ENCODE peak calls at places on chromosomes 7 and 10, in seven cellular contexts. X is K562, A is GM12878, Z is HepG2, M is HCT116, N is SK-N-SH, W is H1. O is an unnamed sample.

GRCh38 chr7:16260236-16260728 is 161.1 kb downstream of the CRPPA start:
- DNase-seq in X (peak), A (no peak), Z (no peak), M (no peak), N (no peak), W (no peak), O (no peak)

GRCh38 chr10:124642076-124642710 is 102.0 kb downstream of the FAM53B start:
- DNase-seq in X (no peak), A (no peak), Z (no peak), M (no peak), N (no peak), W (no peak), O (no peak)

GRCh38 chr10:15473401-15473777 is 102.3 kb upstream of the FAM171A1 start:
- DNase-seq in X (no peak), A (no peak), Z (no peak), M (no peak), N (no peak), W (no peak), O (no peak)

GRCh38 chr7:139505563-139505962 is 17.9 kb upstream of the CLEC2L start:
- DNase-seq in X (peak), A (no peak), Z (peak), M (peak), N (peak), W (peak), O (no peak)

GRCh38 chr7:155644971-155645509 is 579 bp downstream of the RBM33 start:
- DNase-seq in X (peak), A (no peak), Z (peak), M (no peak), N (peak), W (no peak), O (peak)

GRCh38 chr7:2774935-2775334 is 69.2 kb downstream of the GNA12 start:
- DNase-seq in X (no peak), A (no peak), Z (no peak), M (no peak), N (no peak), W (no peak), O (no peak)

GRCh38 chr7:151773795-151774194 is 103.1 kb downstream of the PRKAG2 start:
- DNase-seq in X (no peak), A (no peak), Z (no peak), M (no peak), N (no peak), W (no peak), O (peak)

GRCh38 chr7:42869131-42870020 is 42.5 kb downstream of the C7orf25 start:
- DNase-seq in X (peak), A (peak), Z (no peak), M (peak), N (no peak), W (no peak), O (peak)

GRCh38 chr7:105015631-105015965 is 1.6 kb downstream of the KMT2E start:
- DNase-seq in X (peak), A (no peak), Z (no peak), M (no peak), N (peak), W (no peak), O (no peak)

GRCh38 chr7:125136755-125137547 is 207.3 kb upstream of the POT1 start:
- DNase-seq in X (no peak), A (no peak), Z (no peak), M (peak), N (no peak), W (no peak), O (no peak)

GRCh38 chr7:65338346-65338745 is 35.3 kb upstream of the ZNF92 start:
- DNase-seq in X (no peak), A (peak), Z (no peak), M (no peak), N (no peak), W (no peak), O (no peak)

GRCh38 chr10:100186813-100187212 is 984 bp upstream of the ERLIN1 start:
- DNase-seq in X (peak), A (no peak), Z (no peak), M (peak), N (peak), W (no peak), O (no peak)

GRCh38 chr7:51789494-51789893 is 472.9 kb upstream of the COBL start:
- DNase-seq in X (no peak), A (no peak), Z (no peak), M (no peak), N (peak), W (no peak), O (peak)

GRCh38 chr7:24968165-24968564 is 11.8 kb downstream of the OSBPL3 start:
- DNase-seq in X (no peak), A (no peak), Z (no peak), M (no peak), N (no peak), W (no peak), O (no peak)

GRCh38 chr10:117539903-117540639 is 2.5 kb upstream of the EMX2 start:
- DNase-seq in X (no peak), A (no peak), Z (no peak), M (no peak), N (no peak), W (no peak), O (no peak)

GRCh38 chr10:29646238-29646902 is 11.6 kb upstream of the SVIL start:
- DNase-seq in X (no peak), A (no peak), Z (no peak), M (no peak), N (peak), W (no peak), O (no peak)

GRCh38 chr7:55308186-55308929 is 56.8 kb upstream of the LANCL2 start:
- DNase-seq in X (no peak), A (no peak), Z (peak), M (no peak), N (no peak), W (no peak), O (no peak)

GRCh38 chr7:149476791-149477190 is 15.9 kb upstream of the ZNF777 start:
- DNase-seq in X (no peak), A (no peak), Z (no peak), M (no peak), N (no peak), W (peak), O (no peak)

GRCh38 chr7:70036695-70037094 is 438.4 kb downstream of the AUTS2 start:
- DNase-seq in X (no peak), A (no peak), Z (no peak), M (no peak), N (no peak), W (no peak), O (peak)

GRCh38 chr7:88758355-88759215 is 915 bp upstream of the ZNF804B start:
- DNase-seq in X (no peak), A (no peak), Z (no peak), M (no peak), N (peak), W (peak), O (no peak)

GRCh38 chr10:91590904-91591791 is 41.7 kb downstream of the PPP1R3C start:
- DNase-seq in X (peak), A (no peak), Z (no peak), M (no peak), N (peak), W (no peak), O (no peak)

GRCh38 chr10:21523557-21524008 is 1.9 kb downstream of the SKIDA1 start:
- DNase-seq in X (no peak), A (no peak), Z (peak), M (no peak), N (no peak), W (no peak), O (no peak)

GRCh38 chr7:39589323-39590111 is 23.3 kb downstream of the YAE1 start:
- DNase-seq in X (peak), A (peak), Z (no peak), M (peak), N (no peak), W (no peak), O (no peak)

DNA sequence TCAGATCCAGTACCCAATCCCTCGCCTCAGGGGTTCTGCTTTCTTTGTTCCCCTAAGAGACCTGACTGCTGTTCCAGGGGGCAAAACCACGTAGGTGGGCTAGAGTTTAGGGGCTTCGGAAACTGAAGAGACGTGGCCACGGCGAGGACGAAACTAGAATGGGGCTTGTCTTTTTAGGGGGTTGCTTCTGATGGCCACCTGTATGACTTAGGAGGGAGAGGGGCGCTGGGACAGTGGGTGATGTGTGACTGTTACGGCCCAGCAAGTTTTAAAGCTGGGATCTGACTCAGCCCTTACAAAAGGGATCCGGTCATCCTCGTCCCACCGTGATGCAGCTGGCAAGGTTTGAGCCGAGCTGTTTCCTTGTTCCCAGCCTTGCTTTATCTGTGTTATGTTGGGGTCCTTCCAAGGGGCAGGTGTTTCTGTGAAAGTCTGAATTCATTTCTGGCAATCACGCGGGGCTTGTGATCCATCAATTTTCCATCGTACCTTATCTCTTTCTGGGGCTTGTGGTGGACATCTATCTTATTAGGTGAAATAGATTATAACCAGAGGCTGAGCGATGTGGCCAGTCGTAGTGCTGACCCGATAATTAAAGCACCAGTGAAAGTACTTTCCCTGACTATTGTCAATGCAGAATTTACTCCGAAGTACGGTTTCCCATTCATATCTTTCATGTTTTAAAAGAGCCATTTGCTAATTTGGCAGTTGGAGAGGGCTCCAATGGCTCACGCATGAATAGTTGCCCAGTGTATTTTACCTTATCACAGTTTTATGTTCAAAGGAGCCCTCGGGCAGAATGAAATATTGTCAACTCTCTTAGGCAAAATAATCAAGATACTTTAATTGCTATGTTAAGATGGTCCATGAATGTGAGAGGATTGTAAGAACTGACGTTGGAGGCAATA is 854 bp downstream of the MET start:
- DNase-seq in X (no peak), A (no peak), Z (peak), M (no peak), N (peak), W (no peak), O (no peak)
- TF ChIP-seq JUND in X (no peak), A (no peak), Z (no peak), M (no peak), N (no peak), W (no peak), O (no peak)

DNA sequence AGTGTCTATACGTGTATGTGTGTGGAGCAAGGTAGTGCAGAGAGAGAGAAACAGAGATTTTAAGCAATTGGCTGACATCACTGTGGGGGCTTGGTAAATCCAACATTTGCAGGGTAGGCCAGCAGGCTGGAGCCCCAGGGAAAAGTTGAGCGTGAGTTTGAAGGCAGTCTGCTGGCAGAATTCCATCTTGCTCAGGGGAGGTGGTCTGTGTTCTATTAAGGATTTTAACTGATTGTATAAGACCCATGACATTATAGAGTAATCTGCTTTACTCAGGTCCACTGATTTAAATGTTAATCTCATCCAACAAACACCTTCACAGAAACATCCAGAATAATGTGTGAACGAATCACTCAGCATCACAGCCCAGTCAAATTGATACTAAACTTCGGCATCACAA is 912.9 kb downstream of the GRM8 start:
- DNase-seq in X (no peak), A (no peak), Z (no peak), M (no peak), N (peak), W (no peak), O (no peak)
- TF ChIP-seq JUND in X (no peak), A (no peak), Z (no peak), M (no peak), N (no peak), W (no peak), O (no peak)

GRCh38 chr7:126839624-126840023 is 413.1 kb downstream of the GRM8 start:
- DNase-seq in X (no peak), A (no peak), Z (no peak), M (no peak), N (no peak), W (no peak), O (no peak)
- TF ChIP-seq JUND in X (no peak), A (no peak), Z (no peak), M (no peak), N (no peak), W (no peak), O (no peak)

DNA sequence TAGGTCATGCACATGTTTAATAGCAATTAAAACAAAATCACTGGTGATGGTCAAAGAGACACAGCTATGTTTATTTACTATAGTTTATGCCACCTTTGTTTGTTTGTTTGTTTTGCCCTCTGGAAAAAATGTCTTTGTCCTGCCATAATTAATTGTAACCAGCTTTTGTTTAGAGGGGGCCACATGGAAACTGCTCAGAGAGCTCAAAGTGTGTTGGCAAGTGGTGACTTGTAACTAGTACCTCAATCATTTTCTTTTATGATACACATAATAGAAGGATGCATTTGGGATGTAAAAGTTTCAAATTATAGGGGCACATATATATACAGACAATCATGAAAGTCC is 40.2 kb downstream of the GRK5 start:
- DNase-seq in X (no peak), A (no peak), Z (no peak), M (no peak), N (no peak), W (no peak), O (no peak)
- TF ChIP-seq JUND in X (no peak), A (no peak), Z (no peak), M (no peak), N (no peak), W (no peak), O (no peak)

DNA sequence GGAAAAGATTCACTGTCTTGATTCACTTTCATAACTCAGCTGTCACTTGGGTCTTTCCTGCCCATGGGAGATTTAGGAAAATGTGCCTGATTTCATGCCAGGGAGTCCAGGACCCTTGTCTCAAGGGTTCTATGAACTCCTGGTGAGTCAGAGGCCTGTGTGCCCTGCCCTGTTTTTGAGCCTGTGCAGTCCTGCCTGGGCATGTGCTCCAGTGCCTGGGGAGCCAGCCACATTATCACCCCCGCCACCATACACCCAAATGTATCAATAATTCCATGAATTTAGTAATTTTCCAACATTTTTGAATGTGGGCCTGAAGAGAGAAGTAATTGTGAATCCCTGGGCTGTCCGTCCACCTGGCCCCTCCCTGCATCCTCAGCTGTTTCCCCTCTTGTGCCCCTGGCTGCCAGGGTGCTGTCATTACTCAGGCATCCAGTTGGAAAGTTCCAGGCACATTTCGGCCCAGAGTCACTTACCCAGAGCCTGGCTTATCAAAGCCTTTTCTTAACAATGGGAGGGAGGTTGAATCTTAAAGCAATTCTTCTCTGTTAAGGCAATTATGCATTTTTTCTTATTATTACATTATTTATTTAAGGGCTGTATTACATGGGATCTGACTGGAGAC is 287.8 kb upstream of the CDC14C start:
- DNase-seq in X (no peak), A (no peak), Z (no peak), M (no peak), N (no peak), W (no peak), O (no peak)
- TF ChIP-seq JUND in X (no peak), A (no peak), Z (no peak), M (no peak), N (no peak), W (no peak), O (no peak)

DNA sequence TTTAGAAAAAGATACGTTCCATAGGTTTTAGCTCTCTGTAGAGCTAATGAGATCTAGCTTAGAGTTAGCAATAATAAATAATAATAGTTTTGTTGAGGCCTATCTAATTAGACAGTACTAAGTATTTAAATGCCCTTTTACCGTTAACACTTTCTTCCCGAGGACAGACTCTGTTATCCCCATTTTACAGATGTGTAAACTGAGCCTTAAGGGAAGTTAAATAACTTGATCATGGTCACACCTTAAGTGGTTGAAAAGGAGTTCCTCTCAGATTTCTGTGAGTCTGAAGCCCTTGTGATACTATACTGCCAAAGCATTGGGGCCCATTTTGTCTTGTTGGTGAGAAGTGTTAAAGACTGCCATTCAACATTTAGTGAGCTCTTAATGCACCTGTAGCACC is 61.6 kb downstream of the CYP51A1 start:
- DNase-seq in X (no peak), A (no peak), Z (no peak), M (no peak), N (no peak), W (no peak), O (no peak)
- TF ChIP-seq JUND in X (no peak), A (no peak), Z (no peak), M (no peak), N (no peak), W (no peak), O (no peak)

O was measured in T47D.